ENCODE peak calls at places on chromosomes 5 and 9, in eight cellular contexts. One of them, this sample, is unnamed.

GRCh38 chr5:139863855-139864558 is 68.4 kb downstream of the PSD2 start:
- DNase-seq in aorta: peak
- DNase-seq in A172: peak
- DNase-seq in GM04503: no peak
- DNase-seq in fibroblast of lung: peak
- DNase-seq in neuronal stem cell: peak
- DNase-seq in WERI-Rb-1: peak
- DNase-seq in NCI-H187: no peak
- DNase-seq in this sample: peak

GRCh38 chr5:179215576-179215975 is 129.7 kb downstream of the ADAMTS2 start:
- DNase-seq in aorta: no peak
- DNase-seq in A172: no peak
- DNase-seq in GM04503: no peak
- DNase-seq in fibroblast of lung: peak
- DNase-seq in neuronal stem cell: no peak
- DNase-seq in WERI-Rb-1: no peak
- DNase-seq in NCI-H187: no peak
- DNase-seq in this sample: no peak

GRCh38 chr5:125093776-125094175 is 347.3 kb upstream of the ZNF608 start:
- DNase-seq in aorta: no peak
- DNase-seq in A172: peak
- DNase-seq in GM04503: peak
- DNase-seq in fibroblast of lung: peak
- DNase-seq in neuronal stem cell: no peak
- DNase-seq in WERI-Rb-1: no peak
- DNase-seq in NCI-H187: no peak
- DNase-seq in this sample: no peak

GRCh38 chr9:11735391-11735790 is 957.8 kb upstream of the TYRP1 start:
- DNase-seq in aorta: no peak
- DNase-seq in A172: no peak
- DNase-seq in GM04503: no peak
- DNase-seq in fibroblast of lung: no peak
- DNase-seq in neuronal stem cell: no peak
- DNase-seq in WERI-Rb-1: no peak
- DNase-seq in NCI-H187: no peak
- DNase-seq in this sample: no peak

GRCh38 chr9:110700953-110701352 is 32.4 kb downstream of the MUSK start:
- DNase-seq in aorta: no peak
- DNase-seq in A172: peak
- DNase-seq in GM04503: no peak
- DNase-seq in fibroblast of lung: peak
- DNase-seq in neuronal stem cell: no peak
- DNase-seq in WERI-Rb-1: no peak
- DNase-seq in NCI-H187: no peak
- DNase-seq in this sample: no peak

GRCh38 chr5:147578228-147579024 is 68.6 kb upstream of the DPYSL3 start:
- DNase-seq in aorta: no peak
- DNase-seq in A172: peak
- DNase-seq in GM04503: no peak
- DNase-seq in fibroblast of lung: peak
- DNase-seq in neuronal stem cell: no peak
- DNase-seq in WERI-Rb-1: no peak
- DNase-seq in NCI-H187: no peak
- DNase-seq in this sample: peak

GRCh38 chr5:116861662-116862061 is 287.0 kb upstream of the SEMA6A start:
- DNase-seq in aorta: no peak
- DNase-seq in A172: no peak
- DNase-seq in GM04503: no peak
- DNase-seq in fibroblast of lung: no peak
- DNase-seq in neuronal stem cell: no peak
- DNase-seq in WERI-Rb-1: no peak
- DNase-seq in NCI-H187: no peak
- DNase-seq in this sample: no peak

GRCh38 chr5:81838307-81838906 is 87.5 kb upstream of the SSBP2 start:
- DNase-seq in aorta: no peak
- DNase-seq in A172: peak
- DNase-seq in GM04503: no peak
- DNase-seq in fibroblast of lung: peak
- DNase-seq in neuronal stem cell: no peak
- DNase-seq in WERI-Rb-1: peak
- DNase-seq in NCI-H187: no peak
- DNase-seq in this sample: peak

GRCh38 chr5:97550164-97550563 is 367.1 kb upstream of the RIOK2 start:
- DNase-seq in aorta: no peak
- DNase-seq in A172: peak
- DNase-seq in GM04503: no peak
- DNase-seq in fibroblast of lung: peak
- DNase-seq in neuronal stem cell: peak
- DNase-seq in WERI-Rb-1: no peak
- DNase-seq in NCI-H187: no peak
- DNase-seq in this sample: no peak

GRCh38 chr9:121324316-121324715 is 45.7 kb downstream of the STOM start:
- DNase-seq in aorta: no peak
- DNase-seq in A172: no peak
- DNase-seq in GM04503: no peak
- DNase-seq in fibroblast of lung: no peak
- DNase-seq in neuronal stem cell: no peak
- DNase-seq in WERI-Rb-1: no peak
- DNase-seq in NCI-H187: no peak
- DNase-seq in this sample: no peak

GRCh38 chr9:100352201-100352726 is 478 bp downstream of the TEX10 start:
- DNase-seq in aorta: peak
- DNase-seq in A172: peak
- DNase-seq in GM04503: no peak
- DNase-seq in fibroblast of lung: peak
- DNase-seq in neuronal stem cell: peak
- DNase-seq in WERI-Rb-1: peak
- DNase-seq in NCI-H187: no peak
- DNase-seq in this sample: peak

GRCh38 chr5:72510610-72511121 is 3.5 kb upstream of the ZNF366 start:
- DNase-seq in aorta: peak
- DNase-seq in A172: peak
- DNase-seq in GM04503: peak
- DNase-seq in fibroblast of lung: peak
- DNase-seq in neuronal stem cell: no peak
- DNase-seq in WERI-Rb-1: no peak
- DNase-seq in NCI-H187: no peak
- DNase-seq in this sample: no peak

GRCh38 chr5:8134609-8135008 is 265.7 kb downstream of the MTRR start:
- DNase-seq in aorta: no peak
- DNase-seq in A172: no peak
- DNase-seq in GM04503: no peak
- DNase-seq in fibroblast of lung: no peak
- DNase-seq in neuronal stem cell: no peak
- DNase-seq in WERI-Rb-1: no peak
- DNase-seq in NCI-H187: no peak
- DNase-seq in this sample: no peak

GRCh38 chr5:137629646-137630045 is 106.2 kb downstream of the KLHL3 start:
- DNase-seq in aorta: no peak
- DNase-seq in A172: peak
- DNase-seq in GM04503: no peak
- DNase-seq in fibroblast of lung: peak
- DNase-seq in neuronal stem cell: peak
- DNase-seq in WERI-Rb-1: no peak
- DNase-seq in NCI-H187: no peak
- DNase-seq in this sample: peak

GRCh38 chr5:158848634-158849033 is 251.1 kb downstream of the EBF1 start:
- DNase-seq in aorta: no peak
- DNase-seq in A172: no peak
- DNase-seq in GM04503: no peak
- DNase-seq in fibroblast of lung: no peak
- DNase-seq in neuronal stem cell: no peak
- DNase-seq in WERI-Rb-1: no peak
- DNase-seq in NCI-H187: no peak
- DNase-seq in this sample: no peak

GRCh38 chr9:14423816-14424261 is 109.9 kb upstream of the NFIB start:
- DNase-seq in aorta: no peak
- DNase-seq in A172: peak
- DNase-seq in GM04503: no peak
- DNase-seq in fibroblast of lung: peak
- DNase-seq in neuronal stem cell: no peak
- DNase-seq in WERI-Rb-1: no peak
- DNase-seq in NCI-H187: no peak
- DNase-seq in this sample: no peak

GRCh38 chr9:134708672-134709038 is 67.1 kb downstream of the COL5A1 start:
- DNase-seq in aorta: no peak
- DNase-seq in A172: no peak
- DNase-seq in GM04503: no peak
- DNase-seq in fibroblast of lung: no peak
- DNase-seq in neuronal stem cell: no peak
- DNase-seq in WERI-Rb-1: peak
- DNase-seq in NCI-H187: no peak
- DNase-seq in this sample: no peak

GRCh38 chr5:11046160-11046559 is 285.1 kb upstream of the DAP start:
- DNase-seq in aorta: no peak
- DNase-seq in A172: no peak
- DNase-seq in GM04503: no peak
- DNase-seq in fibroblast of lung: no peak
- DNase-seq in neuronal stem cell: no peak
- DNase-seq in WERI-Rb-1: peak
- DNase-seq in NCI-H187: no peak
- DNase-seq in this sample: peak

GRCh38 chr5:145981612-145982571 is 45.5 kb downstream of the SH3RF2 start:
- DNase-seq in aorta: no peak
- DNase-seq in A172: no peak
- DNase-seq in GM04503: no peak
- DNase-seq in fibroblast of lung: peak
- DNase-seq in neuronal stem cell: no peak
- DNase-seq in WERI-Rb-1: no peak
- DNase-seq in NCI-H187: no peak
- DNase-seq in this sample: no peak

GRCh38 chr9:130225071-130225470 is 40.5 kb upstream of the HMCN2 start:
- DNase-seq in aorta: no peak
- DNase-seq in A172: no peak
- DNase-seq in GM04503: no peak
- DNase-seq in fibroblast of lung: no peak
- DNase-seq in neuronal stem cell: no peak
- DNase-seq in WERI-Rb-1: peak
- DNase-seq in NCI-H187: no peak
- DNase-seq in this sample: no peak

GRCh38 chr5:149646564-149646963 is 65.3 kb downstream of the ARHGEF37 start:
- DNase-seq in aorta: no peak
- DNase-seq in A172: no peak
- DNase-seq in GM04503: no peak
- DNase-seq in fibroblast of lung: peak
- DNase-seq in neuronal stem cell: no peak
- DNase-seq in WERI-Rb-1: peak
- DNase-seq in NCI-H187: peak
- DNase-seq in this sample: no peak

GRCh38 chr5:13412040-13412595 is 532.4 kb downstream of the DNAH5 start:
- DNase-seq in aorta: no peak
- DNase-seq in A172: no peak
- DNase-seq in GM04503: no peak
- DNase-seq in fibroblast of lung: no peak
- DNase-seq in neuronal stem cell: no peak
- DNase-seq in WERI-Rb-1: no peak
- DNase-seq in NCI-H187: no peak
- DNase-seq in this sample: no peak

GRCh38 chr5:43335681-43336080 is 22.5 kb upstream of the HMGCS1 start:
- DNase-seq in aorta: no peak
- DNase-seq in A172: no peak
- DNase-seq in GM04503: no peak
- DNase-seq in fibroblast of lung: no peak
- DNase-seq in neuronal stem cell: no peak
- DNase-seq in WERI-Rb-1: no peak
- DNase-seq in NCI-H187: no peak
- DNase-seq in this sample: peak

GRCh38 chr9:134917431-134918373 is at the start of gene FCN1:
- DNase-seq in aorta: no peak
- DNase-seq in A172: no peak
- DNase-seq in GM04503: no peak
- DNase-seq in fibroblast of lung: no peak
- DNase-seq in neuronal stem cell: no peak
- DNase-seq in WERI-Rb-1: peak
- DNase-seq in NCI-H187: no peak
- DNase-seq in this sample: peak

GRCh38 chr9:108672475-108673065 is 183.2 kb downstream of the ACTL7B start:
- DNase-seq in aorta: no peak
- DNase-seq in A172: no peak
- DNase-seq in GM04503: no peak
- DNase-seq in fibroblast of lung: peak
- DNase-seq in neuronal stem cell: no peak
- DNase-seq in WERI-Rb-1: peak
- DNase-seq in NCI-H187: no peak
- DNase-seq in this sample: no peak

GRCh38 chr9:96383165-96383939 is at the start of gene SLC35D2:
- DNase-seq in aorta: peak
- DNase-seq in A172: peak
- DNase-seq in GM04503: no peak
- DNase-seq in fibroblast of lung: peak
- DNase-seq in neuronal stem cell: peak
- DNase-seq in WERI-Rb-1: no peak
- DNase-seq in NCI-H187: no peak
- DNase-seq in this sample: no peak

GRCh38 chr9:119273325-119273904 is 95.8 kb downstream of the BRINP1 start:
- DNase-seq in aorta: no peak
- DNase-seq in A172: no peak
- DNase-seq in GM04503: no peak
- DNase-seq in fibroblast of lung: peak
- DNase-seq in neuronal stem cell: no peak
- DNase-seq in WERI-Rb-1: no peak
- DNase-seq in NCI-H187: no peak
- DNase-seq in this sample: no peak

GRCh38 chr5:1642221-1642620 is 118.5 kb upstream of the LPCAT1 start:
- DNase-seq in aorta: no peak
- DNase-seq in A172: no peak
- DNase-seq in GM04503: no peak
- DNase-seq in fibroblast of lung: no peak
- DNase-seq in neuronal stem cell: no peak
- DNase-seq in WERI-Rb-1: no peak
- DNase-seq in NCI-H187: no peak
- DNase-seq in this sample: no peak

GRCh38 chr9:77512876-77513275 is 135.2 kb downstream of the GNA14 start:
- DNase-seq in aorta: no peak
- DNase-seq in A172: no peak
- DNase-seq in GM04503: no peak
- DNase-seq in fibroblast of lung: no peak
- DNase-seq in neuronal stem cell: no peak
- DNase-seq in WERI-Rb-1: no peak
- DNase-seq in NCI-H187: no peak
- DNase-seq in this sample: no peak

GRCh38 chr5:112552791-112553190 is 133.7 kb upstream of the EPB41L4A start:
- DNase-seq in aorta: no peak
- DNase-seq in A172: no peak
- DNase-seq in GM04503: no peak
- DNase-seq in fibroblast of lung: no peak
- DNase-seq in neuronal stem cell: no peak
- DNase-seq in WERI-Rb-1: no peak
- DNase-seq in NCI-H187: no peak
- DNase-seq in this sample: no peak

GRCh38 chr5:103808464-103809106 is 246.0 kb upstream of the NUDT12 start:
- DNase-seq in aorta: no peak
- DNase-seq in A172: peak
- DNase-seq in GM04503: no peak
- DNase-seq in fibroblast of lung: peak
- DNase-seq in neuronal stem cell: peak
- DNase-seq in WERI-Rb-1: peak
- DNase-seq in NCI-H187: no peak
- DNase-seq in this sample: peak

GRCh38 chr9:109745335-109746283 is 34.4 kb upstream of the PALM2AKAP2 start:
- DNase-seq in aorta: peak
- DNase-seq in A172: peak
- DNase-seq in GM04503: no peak
- DNase-seq in fibroblast of lung: peak
- DNase-seq in neuronal stem cell: peak
- DNase-seq in WERI-Rb-1: no peak
- DNase-seq in NCI-H187: no peak
- DNase-seq in this sample: peak

GRCh38 chr5:151465476-151465875 is 18.1 kb downstream of the SLC36A1 start:
- DNase-seq in aorta: no peak
- DNase-seq in A172: no peak
- DNase-seq in GM04503: no peak
- DNase-seq in fibroblast of lung: no peak
- DNase-seq in neuronal stem cell: no peak
- DNase-seq in WERI-Rb-1: no peak
- DNase-seq in NCI-H187: no peak
- DNase-seq in this sample: no peak

GRCh38 chr9:108271236-108271635 is 584.5 kb downstream of the ACTL7B start:
- DNase-seq in aorta: no peak
- DNase-seq in A172: no peak
- DNase-seq in GM04503: no peak
- DNase-seq in fibroblast of lung: no peak
- DNase-seq in neuronal stem cell: no peak
- DNase-seq in WERI-Rb-1: peak
- DNase-seq in NCI-H187: no peak
- DNase-seq in this sample: no peak

This sample was measured in NB4.